ENCODE peak calls at places on chromosomes 3 and 15, in eight cellular contexts. One of them, this sample, is unnamed.

GRCh38 chr3:138042043-138042442 is 32.1 kb downstream of the CLDN18 start:
- DNase-seq in SK-MEL-5: no peak
- DNase-seq in substantia nigra: no peak
- DNase-seq in activated CD8-positive, alpha-beta memory T cell treated with anti-CD3 and anti-CD28 coated beads for 24 hours: no peak
- DNase-seq in mesenchymal stem cell: peak; percentile 66
- DNase-seq in posterior vena cava: no peak
- DNase-seq in germinal center: no peak
- DNase-seq in LoVo: no peak
- DNase-seq in this sample: no peak

GRCh38 chr3:39757312-39757711 is 52.1 kb upstream of the MYRIP start:
- DNase-seq in SK-MEL-5: no peak
- DNase-seq in substantia nigra: no peak
- DNase-seq in activated CD8-positive, alpha-beta memory T cell treated with anti-CD3 and anti-CD28 coated beads for 24 hours: no peak
- DNase-seq in mesenchymal stem cell: no peak
- DNase-seq in posterior vena cava: no peak
- DNase-seq in germinal center: no peak
- DNase-seq in LoVo: no peak
- DNase-seq in this sample: no peak

GRCh38 chr3:174317005-174317404 is 542.1 kb upstream of the NAALADL2 start:
- DNase-seq in SK-MEL-5: no peak
- DNase-seq in substantia nigra: no peak
- DNase-seq in activated CD8-positive, alpha-beta memory T cell treated with anti-CD3 and anti-CD28 coated beads for 24 hours: no peak
- DNase-seq in mesenchymal stem cell: peak; percentile 21
- DNase-seq in posterior vena cava: no peak
- DNase-seq in germinal center: no peak
- DNase-seq in LoVo: no peak
- DNase-seq in this sample: no peak

GRCh38 chr3:172553526-172554252 is 30.5 kb upstream of the TNFSF10 start:
- DNase-seq in SK-MEL-5: no peak
- DNase-seq in substantia nigra: no peak
- DNase-seq in activated CD8-positive, alpha-beta memory T cell treated with anti-CD3 and anti-CD28 coated beads for 24 hours: no peak
- DNase-seq in mesenchymal stem cell: no peak
- DNase-seq in posterior vena cava: no peak
- DNase-seq in germinal center: no peak
- DNase-seq in LoVo: no peak
- DNase-seq in this sample: no peak

GRCh38 chr15:83380682-83381081 is 66.5 kb upstream of the SH3GL3 start:
- DNase-seq in SK-MEL-5: peak; percentile 22
- DNase-seq in substantia nigra: peak; percentile 6
- DNase-seq in activated CD8-positive, alpha-beta memory T cell treated with anti-CD3 and anti-CD28 coated beads for 24 hours: peak; percentile 60
- DNase-seq in mesenchymal stem cell: peak; percentile 35
- DNase-seq in posterior vena cava: no peak
- DNase-seq in germinal center: no peak
- DNase-seq in LoVo: peak; percentile 50
- DNase-seq in this sample: peak; percentile 32

GRCh38 chr15:57591822-57592367 is at the start of gene MYZAP:
- DNase-seq in SK-MEL-5: no peak
- DNase-seq in substantia nigra: no peak
- DNase-seq in activated CD8-positive, alpha-beta memory T cell treated with anti-CD3 and anti-CD28 coated beads for 24 hours: peak; percentile 57
- DNase-seq in mesenchymal stem cell: peak; percentile 4
- DNase-seq in posterior vena cava: peak; percentile 85
- DNase-seq in germinal center: peak; percentile 77
- DNase-seq in LoVo: peak; percentile 75
- DNase-seq in this sample: no peak

GRCh38 chr3:3027976-3028567 is 82.1 kb downstream of the IL5RA start:
- DNase-seq in SK-MEL-5: no peak
- DNase-seq in substantia nigra: no peak
- DNase-seq in activated CD8-positive, alpha-beta memory T cell treated with anti-CD3 and anti-CD28 coated beads for 24 hours: no peak
- DNase-seq in mesenchymal stem cell: no peak
- DNase-seq in posterior vena cava: no peak
- DNase-seq in germinal center: no peak
- DNase-seq in LoVo: no peak
- DNase-seq in this sample: no peak

GRCh38 chr3:16932877-16933276 is 48.1 kb downstream of the PLCL2 start:
- DNase-seq in SK-MEL-5: no peak
- DNase-seq in substantia nigra: no peak
- DNase-seq in activated CD8-positive, alpha-beta memory T cell treated with anti-CD3 and anti-CD28 coated beads for 24 hours: no peak
- DNase-seq in mesenchymal stem cell: no peak
- DNase-seq in posterior vena cava: no peak
- DNase-seq in germinal center: no peak
- DNase-seq in LoVo: no peak
- DNase-seq in this sample: no peak

GRCh38 chr15:92879949-92880725 is 20.0 kb upstream of the CHD2 start:
- DNase-seq in SK-MEL-5: no peak
- DNase-seq in substantia nigra: no peak
- DNase-seq in activated CD8-positive, alpha-beta memory T cell treated with anti-CD3 and anti-CD28 coated beads for 24 hours: no peak
- DNase-seq in mesenchymal stem cell: no peak
- DNase-seq in posterior vena cava: no peak
- DNase-seq in germinal center: no peak
- DNase-seq in LoVo: no peak
- DNase-seq in this sample: no peak

GRCh38 chr3:64837126-64837738 is 149.4 kb upstream of the ADAMTS9 start:
- DNase-seq in SK-MEL-5: no peak
- DNase-seq in substantia nigra: no peak
- DNase-seq in activated CD8-positive, alpha-beta memory T cell treated with anti-CD3 and anti-CD28 coated beads for 24 hours: no peak
- DNase-seq in mesenchymal stem cell: no peak
- DNase-seq in posterior vena cava: no peak
- DNase-seq in germinal center: no peak
- DNase-seq in LoVo: no peak
- DNase-seq in this sample: no peak

GRCh38 chr3:127115691-127116351 is 77.1 kb upstream of the PRR23E start:
- DNase-seq in SK-MEL-5: no peak
- DNase-seq in substantia nigra: no peak
- DNase-seq in activated CD8-positive, alpha-beta memory T cell treated with anti-CD3 and anti-CD28 coated beads for 24 hours: peak; percentile 17
- DNase-seq in mesenchymal stem cell: no peak
- DNase-seq in posterior vena cava: no peak
- DNase-seq in germinal center: no peak
- DNase-seq in LoVo: no peak
- DNase-seq in this sample: no peak

GRCh38 chr3:113769551-113769950 is 22.7 kb downstream of the ATP6V1A start:
- DNase-seq in SK-MEL-5: no peak
- DNase-seq in substantia nigra: no peak
- DNase-seq in activated CD8-positive, alpha-beta memory T cell treated with anti-CD3 and anti-CD28 coated beads for 24 hours: no peak
- DNase-seq in mesenchymal stem cell: peak; percentile 73
- DNase-seq in posterior vena cava: no peak
- DNase-seq in germinal center: no peak
- DNase-seq in LoVo: no peak
- DNase-seq in this sample: no peak

GRCh38 chr3:194749631-194750271 is 64.1 kb downstream of the FAM43A start:
- DNase-seq in SK-MEL-5: no peak
- DNase-seq in substantia nigra: no peak
- DNase-seq in activated CD8-positive, alpha-beta memory T cell treated with anti-CD3 and anti-CD28 coated beads for 24 hours: no peak
- DNase-seq in mesenchymal stem cell: peak; percentile 58
- DNase-seq in posterior vena cava: no peak
- DNase-seq in germinal center: no peak
- DNase-seq in LoVo: no peak
- DNase-seq in this sample: no peak

GRCh38 chr15:76199106-76200082 is 111.9 kb downstream of the ETFA start:
- DNase-seq in SK-MEL-5: no peak
- DNase-seq in substantia nigra: no peak
- DNase-seq in activated CD8-positive, alpha-beta memory T cell treated with anti-CD3 and anti-CD28 coated beads for 24 hours: no peak
- DNase-seq in mesenchymal stem cell: peak; percentile 66
- DNase-seq in posterior vena cava: peak; percentile 93
- DNase-seq in germinal center: no peak
- DNase-seq in LoVo: no peak
- DNase-seq in this sample: no peak

GRCh38 chr3:163916596-163917560 is 1161.4 kb downstream of the SI start:
- DNase-seq in SK-MEL-5: peak; percentile 67
- DNase-seq in substantia nigra: no peak
- DNase-seq in activated CD8-positive, alpha-beta memory T cell treated with anti-CD3 and anti-CD28 coated beads for 24 hours: no peak
- DNase-seq in mesenchymal stem cell: no peak
- DNase-seq in posterior vena cava: no peak
- DNase-seq in germinal center: no peak
- DNase-seq in LoVo: peak; percentile 11
- DNase-seq in this sample: peak; percentile 18

GRCh38 chr3:27713435-27713880 is 8.7 kb downstream of the EOMES start:
- DNase-seq in SK-MEL-5: no peak
- DNase-seq in substantia nigra: no peak
- DNase-seq in activated CD8-positive, alpha-beta memory T cell treated with anti-CD3 and anti-CD28 coated beads for 24 hours: no peak
- DNase-seq in mesenchymal stem cell: peak; percentile 24
- DNase-seq in posterior vena cava: no peak
- DNase-seq in germinal center: no peak
- DNase-seq in LoVo: no peak
- DNase-seq in this sample: no peak

GRCh38 chr15:64883097-64883581 is 28.6 kb upstream of the ANKDD1A start:
- DNase-seq in SK-MEL-5: peak; percentile 81
- DNase-seq in substantia nigra: no peak
- DNase-seq in activated CD8-positive, alpha-beta memory T cell treated with anti-CD3 and anti-CD28 coated beads for 24 hours: no peak
- DNase-seq in mesenchymal stem cell: peak; percentile 61
- DNase-seq in posterior vena cava: no peak
- DNase-seq in germinal center: peak; percentile 38
- DNase-seq in LoVo: no peak
- DNase-seq in this sample: no peak

GRCh38 chr3:45035441-45036301 is 9.6 kb downstream of the CLEC3B start:
- DNase-seq in SK-MEL-5: no peak
- DNase-seq in substantia nigra: no peak
- DNase-seq in activated CD8-positive, alpha-beta memory T cell treated with anti-CD3 and anti-CD28 coated beads for 24 hours: peak; percentile 62
- DNase-seq in mesenchymal stem cell: peak; percentile 45
- DNase-seq in posterior vena cava: peak; percentile 84
- DNase-seq in germinal center: peak; percentile 23
- DNase-seq in LoVo: no peak
- DNase-seq in this sample: no peak

GRCh38 chr15:87155771-87156170 is 1076.1 kb downstream of the AGBL1 start:
- DNase-seq in SK-MEL-5: no peak
- DNase-seq in substantia nigra: no peak
- DNase-seq in activated CD8-positive, alpha-beta memory T cell treated with anti-CD3 and anti-CD28 coated beads for 24 hours: no peak
- DNase-seq in mesenchymal stem cell: peak; percentile 32
- DNase-seq in posterior vena cava: no peak
- DNase-seq in germinal center: no peak
- DNase-seq in LoVo: no peak
- DNase-seq in this sample: no peak

GRCh38 chr3:128504957-128505730 is 12.1 kb upstream of the GATA2 start:
- DNase-seq in SK-MEL-5: no peak
- DNase-seq in substantia nigra: no peak
- DNase-seq in activated CD8-positive, alpha-beta memory T cell treated with anti-CD3 and anti-CD28 coated beads for 24 hours: no peak
- DNase-seq in mesenchymal stem cell: no peak
- DNase-seq in posterior vena cava: no peak
- DNase-seq in germinal center: no peak
- DNase-seq in LoVo: no peak
- DNase-seq in this sample: no peak

GRCh38 chr15:67805008-67805681 is 20.2 kb upstream of the SKOR1 start:
- DNase-seq in SK-MEL-5: no peak
- DNase-seq in substantia nigra: no peak
- DNase-seq in activated CD8-positive, alpha-beta memory T cell treated with anti-CD3 and anti-CD28 coated beads for 24 hours: no peak
- DNase-seq in mesenchymal stem cell: no peak
- DNase-seq in posterior vena cava: no peak
- DNase-seq in germinal center: no peak
- DNase-seq in LoVo: no peak
- DNase-seq in this sample: no peak

GRCh38 chr15:85750319-85750806 is 44.4 kb downstream of the KLHL25 start:
- DNase-seq in SK-MEL-5: no peak
- DNase-seq in substantia nigra: peak; percentile 54
- DNase-seq in activated CD8-positive, alpha-beta memory T cell treated with anti-CD3 and anti-CD28 coated beads for 24 hours: no peak
- DNase-seq in mesenchymal stem cell: no peak
- DNase-seq in posterior vena cava: peak; percentile 95
- DNase-seq in germinal center: no peak
- DNase-seq in LoVo: no peak
- DNase-seq in this sample: no peak

GRCh38 chr3:142574665-142575064 is 3.9 kb downstream of the ATR start:
- DNase-seq in SK-MEL-5: no peak
- DNase-seq in substantia nigra: no peak
- DNase-seq in activated CD8-positive, alpha-beta memory T cell treated with anti-CD3 and anti-CD28 coated beads for 24 hours: no peak
- DNase-seq in mesenchymal stem cell: no peak
- DNase-seq in posterior vena cava: no peak
- DNase-seq in germinal center: no peak
- DNase-seq in LoVo: no peak
- DNase-seq in this sample: no peak

GRCh38 chr3:42708611-42709151 is 6.1 kb upstream of the HHATL start:
- DNase-seq in SK-MEL-5: no peak
- DNase-seq in substantia nigra: no peak
- DNase-seq in activated CD8-positive, alpha-beta memory T cell treated with anti-CD3 and anti-CD28 coated beads for 24 hours: no peak
- DNase-seq in mesenchymal stem cell: no peak
- DNase-seq in posterior vena cava: no peak
- DNase-seq in germinal center: no peak
- DNase-seq in LoVo: no peak
- DNase-seq in this sample: no peak

GRCh38 chr3:58206406-58207011 is 4.3 kb downstream of the DNASE1L3 start:
- DNase-seq in SK-MEL-5: no peak
- DNase-seq in substantia nigra: no peak
- DNase-seq in activated CD8-positive, alpha-beta memory T cell treated with anti-CD3 and anti-CD28 coated beads for 24 hours: no peak
- DNase-seq in mesenchymal stem cell: no peak
- DNase-seq in posterior vena cava: peak; percentile 63
- DNase-seq in germinal center: no peak
- DNase-seq in LoVo: no peak
- DNase-seq in this sample: no peak

GRCh38 chr3:13198480-13198879 is 125.3 kb upstream of the IQSEC1 start:
- DNase-seq in SK-MEL-5: no peak
- DNase-seq in substantia nigra: no peak
- DNase-seq in activated CD8-positive, alpha-beta memory T cell treated with anti-CD3 and anti-CD28 coated beads for 24 hours: no peak
- DNase-seq in mesenchymal stem cell: no peak
- DNase-seq in posterior vena cava: peak; percentile 48
- DNase-seq in germinal center: no peak
- DNase-seq in LoVo: no peak
- DNase-seq in this sample: no peak

GRCh38 chr15:76994001-76994400 is 925 bp upstream of the PSTPIP1 start:
- DNase-seq in SK-MEL-5: no peak
- DNase-seq in substantia nigra: no peak
- DNase-seq in activated CD8-positive, alpha-beta memory T cell treated with anti-CD3 and anti-CD28 coated beads for 24 hours: peak; percentile 82
- DNase-seq in mesenchymal stem cell: no peak
- DNase-seq in posterior vena cava: peak; percentile 88
- DNase-seq in germinal center: no peak
- DNase-seq in LoVo: no peak
- DNase-seq in this sample: no peak

GRCh38 chr15:85764649-85765277 is 30.0 kb downstream of the KLHL25 start:
- DNase-seq in SK-MEL-5: no peak
- DNase-seq in substantia nigra: no peak
- DNase-seq in activated CD8-positive, alpha-beta memory T cell treated with anti-CD3 and anti-CD28 coated beads for 24 hours: no peak
- DNase-seq in mesenchymal stem cell: no peak
- DNase-seq in posterior vena cava: peak; percentile 76
- DNase-seq in germinal center: no peak
- DNase-seq in LoVo: no peak
- DNase-seq in this sample: no peak

GRCh38 chr3:99714146-99714545 is 75.8 kb downstream of the COL8A1 start:
- DNase-seq in SK-MEL-5: no peak
- DNase-seq in substantia nigra: no peak
- DNase-seq in activated CD8-positive, alpha-beta memory T cell treated with anti-CD3 and anti-CD28 coated beads for 24 hours: no peak
- DNase-seq in mesenchymal stem cell: peak; percentile 81
- DNase-seq in posterior vena cava: no peak
- DNase-seq in germinal center: no peak
- DNase-seq in LoVo: no peak
- DNase-seq in this sample: no peak

GRCh38 chr3:169548194-169548593 is 115.3 kb downstream of the MECOM start:
- DNase-seq in SK-MEL-5: no peak
- DNase-seq in substantia nigra: no peak
- DNase-seq in activated CD8-positive, alpha-beta memory T cell treated with anti-CD3 and anti-CD28 coated beads for 24 hours: no peak
- DNase-seq in mesenchymal stem cell: no peak
- DNase-seq in posterior vena cava: no peak
- DNase-seq in germinal center: no peak
- DNase-seq in LoVo: no peak
- DNase-seq in this sample: no peak